ENCODE peak calls at places on chromosomes 13 and 19, in eight cellular contexts. V is NCI-H524 treated with DMSO at 0.1 percent for 48 hours; X is NCI-H1105; R is IMR-90; F is kidney tubule cell; S is astrocyte of the hippocampus; D is naive thymus-derived CD4-positive, alpha-beta T cell; U is head of caudate nucleus. A is an unnamed sample.

GRCh38 chr19:11414544-11414943 is 4.6 kb downstream of the RGL3 start:
- DNase-seq in V (peak; percentile 99), F (no peak), R (no peak), X (no peak), S (no peak), D (no peak), U (no peak), A (no peak)

GRCh38 chr19:58007285-58007684 is 4.7 kb upstream of the ZNF606 start:
- DNase-seq in U (no peak), F (no peak), R (no peak), X (no peak), V (no peak), D (no peak), S (no peak), A (no peak)

GRCh38 chr13:38166121-38166520 is 183.5 kb upstream of the UFM1 start:
- DNase-seq in F (peak; percentile 71), D (no peak), X (no peak), V (no peak), R (no peak), S (peak; percentile 29), U (no peak), A (no peak)

GRCh38 chr19:31596751-31597150 is 247.5 kb upstream of the TSHZ3 start:
- DNase-seq in D (no peak), F (no peak), S (no peak), X (no peak), R (no peak), V (no peak), U (no peak), A (no peak)

GRCh38 chr19:35549174-35549788 is 3.9 kb downstream of the TMEM147 start:
- DNase-seq in X (peak; percentile 77), S (peak; percentile 81), R (peak; percentile 56), U (peak; percentile 37), V (no peak), D (peak; percentile 54), F (peak; percentile 80), A (peak; percentile 33)

GRCh38 chr13:30744056-30744684 is 8.8 kb downstream of the ALOX5AP start:
- DNase-seq in X (no peak), U (no peak), V (no peak), F (peak; percentile 85), D (peak; percentile 78), S (peak; percentile 48), R (peak; percentile 61), A (no peak)

GRCh38 chr19:51079486-51080110 is 3.1 kb downstream of the KLK14 start:
- DNase-seq in S (no peak), U (no peak), X (peak; percentile 50), R (no peak), D (no peak), V (no peak), F (no peak), A (no peak)

GRCh38 chr19:36771275-36772231 is 1.1 kb downstream of the ZNF850 start:
- DNase-seq in F (peak; percentile 77), R (peak; percentile 87), U (peak; percentile 36), X (peak; percentile 32), D (peak; percentile 32), S (peak; percentile 93), V (no peak), A (peak; percentile 67)

GRCh38 chr19:11806354-11807098 is 7.5 kb upstream of the ZNF440 start:
- DNase-seq in V (no peak), S (no peak), U (no peak), X (no peak), F (no peak), D (no peak), R (no peak), A (no peak)

GRCh38 chr19:13954185-13954584 is 1.9 kb downstream of the DCAF15 start:
- DNase-seq in D (no peak), S (no peak), V (no peak), F (no peak), X (no peak), U (no peak), R (no peak), A (no peak)

GRCh38 chr13:47480121-47480520 is 521.0 kb downstream of the SUCLA2 start:
- DNase-seq in V (no peak), D (no peak), U (no peak), X (no peak), S (peak; percentile 74), F (peak; percentile 81), R (peak; percentile 96), A (no peak)

GRCh38 chr13:99119686-99120085 is 81.0 kb upstream of the UBAC2 start:
- DNase-seq in V (no peak), X (no peak), U (no peak), F (no peak), S (no peak), R (no peak), D (no peak), A (no peak)

GRCh38 chr13:30355405-30355741 is 48.0 kb upstream of the KATNAL1 start:
- DNase-seq in D (no peak), F (no peak), U (no peak), V (no peak), R (no peak), S (no peak), X (no peak), A (no peak)

GRCh38 chr19:17973759-17974158 is 6.9 kb downstream of the KCNN1 start:
- DNase-seq in V (no peak), S (no peak), U (no peak), R (no peak), X (no peak), D (no peak), F (no peak), A (no peak)

GRCh38 chr19:43446746-43447489 is 18.5 kb downstream of the LYPD3 start:
- DNase-seq in X (peak; percentile 53), S (peak; percentile 88), F (peak; percentile 76), R (peak; percentile 65), D (peak; percentile 70), U (peak; percentile 79), V (no peak), A (no peak)

GRCh38 chr13:67620665-67621064 is 390.5 kb upstream of the PCDH9 start:
- DNase-seq in V (no peak), D (no peak), X (no peak), U (no peak), S (peak; percentile 53), F (peak; percentile 37), R (peak; percentile 86), A (no peak)

GRCh38 chr13:23087884-23088283 is 92.9 kb upstream of the SGCG start:
- DNase-seq in F (peak; percentile 36), R (peak; percentile 20), X (no peak), D (no peak), V (peak; percentile 27), S (peak; percentile 2), U (no peak), A (peak; percentile 10)

GRCh38 chr19:16527971-16528521 is 14.2 kb downstream of the CHERP start:
- DNase-seq in X (no peak), F (peak; percentile 7), S (peak; percentile 30), R (no peak), U (no peak), V (no peak), D (no peak), A (no peak)

GRCh38 chr19:55216461-55217198 is 7.3 kb upstream of the PTPRH start:
- DNase-seq in F (peak; percentile 99), D (peak; percentile 69), S (peak; percentile 98), R (peak; percentile 100), U (peak; percentile 77), V (peak; percentile 69), X (peak; percentile 94), A (peak; percentile 99)

GRCh38 chr13:23899555-23899954 is 2.3 kb upstream of the C1QTNF9B start:
- DNase-seq in V (no peak), S (peak; percentile 26), U (no peak), D (no peak), R (peak; percentile 74), F (peak; percentile 46), X (peak; percentile 8), A (no peak)

GRCh38 chr13:87535911-87536310 is 135.3 kb upstream of the SLITRK5 start:
- DNase-seq in X (no peak), V (no peak), R (no peak), D (no peak), U (no peak), F (peak; percentile 13), S (no peak), A (no peak)

GRCh38 chr19:21891086-21891485 is 55.1 kb upstream of the ZNF43 start:
- DNase-seq in R (no peak), S (no peak), D (no peak), U (no peak), X (no peak), V (no peak), F (no peak), A (no peak)

GRCh38 chr13:113062691-113063090 is 42.9 kb upstream of the F7 start:
- DNase-seq in U (no peak), D (no peak), S (no peak), X (no peak), R (no peak), F (no peak), V (no peak), A (no peak)

GRCh38 chr19:29616541-29616940 is 10.5 kb downstream of the POP4 start:
- DNase-seq in D (no peak), R (no peak), F (no peak), X (no peak), S (no peak), U (no peak), V (no peak), A (no peak)

GRCh38 chr13:99385940-99386339 is 78.7 kb upstream of the GPR183 start:
- DNase-seq in D (no peak), X (no peak), F (no peak), R (no peak), V (no peak), S (no peak), U (no peak), A (no peak)

GRCh38 chr19:49017666-49018351 is 918 bp upstream of the LHB start:
- DNase-seq in U (no peak), F (peak; percentile 63), V (no peak), R (peak; percentile 45), S (peak; percentile 86), D (peak; percentile 64), X (peak; percentile 36), A (no peak)

GRCh38 chr13:106376411-106377112 is 158.9 kb downstream of the EFNB2 start:
- DNase-seq in V (no peak), U (peak; percentile 41), X (no peak), R (peak; percentile 95), D (no peak), S (peak; percentile 94), F (peak; percentile 86), A (peak; percentile 61)

GRCh38 chr13:72149701-72150100 is 282.7 kb upstream of the DACH1 start:
- DNase-seq in X (no peak), U (no peak), F (no peak), R (no peak), V (no peak), D (no peak), S (no peak), A (no peak)